ENCODE peak calls at places on chromosomes 13 and 19, in six cellular contexts. M is A673, L is cardiac muscle cell, N is fibroblast of pulmonary artery, B is AG04450, X is testis. Y is an unnamed sample.

GRCh38 chr19:48415869-48416268 is 22.4 kb downstream of the GRIN2D start:
- DNase-seq in M (no peak), L (no peak), N (no peak), B (no peak), X (no peak), Y (no peak)

GRCh38 chr19:35560677-35561076 is 2.8 kb downstream of the ATP4A start:
- DNase-seq in M (no peak), L (no peak), N (no peak), B (no peak), X (no peak), Y (no peak)

GRCh38 chr13:108686027-108686426 is 56.6 kb downstream of the MYO16 start:
- DNase-seq in M (no peak), L (no peak), N (no peak), B (no peak), X (no peak), Y (no peak)

GRCh38 chr13:22846551-22846950 is 334.2 kb upstream of the SGCG start:
- DNase-seq in M (no peak), L (no peak), N (no peak), B (no peak), X (no peak), Y (no peak)

GRCh38 chr19:3931041-3931440 is 1.8 kb upstream of the NMRK2 start:
- DNase-seq in M (no peak), L (no peak), N (no peak), B (no peak), X (no peak), Y (no peak)

GRCh38 chr13:72643339-72643989 is 84.0 kb downstream of the MZT1 start:
- DNase-seq in M (peak), L (peak), N (peak), B (peak), X (peak), Y (peak)

GRCh38 chr13:112057736-112058518 is 9.0 kb upstream of the SOX1 start:
- DNase-seq in M (peak), L (no peak), N (no peak), B (no peak), X (no peak), Y (no peak)

GRCh38 chr19:16542894-16543498 is 759 bp upstream of the CHERP start:
- DNase-seq in M (no peak), L (no peak), N (peak), B (no peak), X (no peak), Y (peak)

GRCh38 chr13:20465218-20465879 is 60.3 kb downstream of the CRYL1 start:
- DNase-seq in M (peak), L (no peak), N (peak), B (no peak), X (no peak), Y (no peak)

GRCh38 chr19:32351807-32352630 is 6.6 kb downstream of the ZNF507 start:
- DNase-seq in M (no peak), L (no peak), N (no peak), B (no peak), X (no peak), Y (peak)

GRCh38 chr19:8307400-8307964 is 676 bp downstream of the CD320 start:
- DNase-seq in M (no peak), L (no peak), N (no peak), B (no peak), X (peak), Y (no peak)

GRCh38 chr13:57624565-57625435 is 6.7 kb upstream of the PCDH17 start:
- DNase-seq in M (peak), L (peak), N (peak), B (no peak), X (peak), Y (peak)

GRCh38 chr19:10095948-10096614 is 6.4 kb downstream of the ANGPTL6 start:
- DNase-seq in M (peak), L (peak), N (peak), B (peak), X (peak), Y (peak)
- TF ChIP-seq CTCF in M (no peak), L (no peak), N (no peak), B (no peak), X (peak), Y (no peak)

GRCh38 chr13:110524484-110525254 is 36.9 kb downstream of the RAB20 start:
- DNase-seq in M (no peak), L (no peak), N (no peak), B (no peak), X (peak), Y (peak)
- H3K4me3 ChIP-seq in M (no peak), L (no peak), N (no peak), B (no peak), X (no peak), Y (no peak)

GRCh38 chr19:49489601-49490167 is 2.3 kb downstream of the RPL13A start:
- DNase-seq in M (no peak), L (no peak), N (no peak), B (no peak), X (no peak), Y (no peak)
- TF ChIP-seq CTCF in M (peak), L (no peak), N (no peak), B (no peak), X (peak), Y (no peak)

GRCh38 chr13:110376120-110376519 is 69.0 kb downstream of the COL4A2 start:
- DNase-seq in M (no peak), L (peak), N (no peak), B (no peak), X (peak), Y (peak)

GRCh38 chr13:110379905-110380341 is 72.8 kb downstream of the COL4A2 start:
- DNase-seq in M (peak), L (peak), N (no peak), B (no peak), X (no peak), Y (peak)

GRCh38 chr13:110374644-110375370 is 67.7 kb downstream of the COL4A2 start:
- DNase-seq in M (no peak), L (no peak), N (no peak), B (no peak), X (no peak), Y (no peak)

GRCh38 chr13:110379358-110379757 is 72.3 kb downstream of the COL4A2 start:
- DNase-seq in M (no peak), L (no peak), N (no peak), B (no peak), X (no peak), Y (no peak)

DNA sequence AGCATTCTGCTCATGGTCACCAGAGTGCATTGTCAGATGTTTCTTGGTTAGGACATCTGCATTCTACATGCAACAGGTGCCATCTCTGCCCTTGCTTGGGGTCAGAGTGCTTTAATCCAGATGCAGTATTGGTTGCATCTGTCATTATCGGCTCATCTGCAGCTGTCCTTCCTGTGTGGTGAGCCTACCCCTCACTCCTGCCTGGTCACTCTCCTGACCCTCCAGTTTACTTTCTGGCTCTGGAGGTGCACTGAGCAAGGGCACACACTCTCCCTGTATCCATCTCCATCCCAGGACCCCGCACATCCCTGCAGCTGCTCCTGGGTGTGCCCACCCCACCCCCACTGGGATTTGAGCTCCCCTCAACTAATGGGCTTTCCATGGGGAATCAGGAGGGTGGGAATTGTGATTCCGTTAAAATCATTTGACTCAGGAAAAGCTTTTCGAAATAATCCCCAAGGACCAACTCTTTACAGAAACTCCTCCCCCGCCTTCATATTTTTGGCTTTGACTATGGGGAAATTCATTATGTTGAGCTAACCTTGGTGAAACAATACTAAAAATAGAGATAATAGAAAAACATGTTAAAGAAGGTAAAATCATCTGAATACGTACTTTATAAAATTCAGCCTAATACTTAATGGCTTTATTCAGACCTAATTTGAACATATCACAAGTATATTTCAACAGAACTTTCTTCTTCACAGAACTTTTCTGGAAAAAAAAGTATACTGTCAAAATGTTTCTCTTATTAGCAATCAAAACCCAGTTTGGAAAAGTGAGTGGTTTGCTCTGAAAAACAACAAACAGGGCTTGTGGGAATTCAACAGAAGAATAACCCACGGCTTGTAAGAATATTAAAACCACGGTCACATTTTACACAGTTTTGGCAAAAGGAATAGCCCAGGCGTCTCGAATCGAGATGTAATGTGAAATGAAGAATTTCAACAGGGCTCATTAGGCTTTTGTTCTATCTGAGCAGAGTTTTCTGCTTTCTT is 70.4 kb downstream of the COL4A2 start:
- DNase-seq in M (no peak), L (no peak), N (no peak), B (no peak), X (no peak), Y (no peak)
- H3K4me3 ChIP-seq in M (no peak), L (no peak), N (no peak), B (no peak), X (no peak), Y (no peak)

GRCh38 chr13:80556291-80556690 is 215.4 kb upstream of the SPRY2 start:
- DNase-seq in M (no peak), L (no peak), N (peak), B (no peak), X (no peak), Y (no peak)
- TF ChIP-seq CTCF in M (no peak), L (no peak), N (no peak), B (no peak), X (no peak), Y (no peak)

GRCh38 chr19:40756502-40757110 is 5.6 kb downstream of the SNRPA start:
- DNase-seq in M (no peak), L (no peak), N (no peak), B (no peak), X (no peak), Y (no peak)
- H3K4me3 ChIP-seq in M (no peak), L (no peak), N (no peak), B (no peak), X (no peak), Y (no peak)

GRCh38 chr13:45464687-45465453 is at the start of gene COG3:
- DNase-seq in M (peak), L (peak), N (peak), B (peak), X (peak), Y (peak)
- TF ChIP-seq CTCF in M (peak), L (peak), N (no peak), B (peak), X (no peak), Y (peak)

GRCh38 chr13:32253911-32254399 is 61.2 kb downstream of the ZAR1L start:
- DNase-seq in M (no peak), L (no peak), N (no peak), B (no peak), X (no peak), Y (no peak)
- H3K4me3 ChIP-seq in M (no peak), L (no peak), N (no peak), B (no peak), X (peak), Y (no peak)

Y was measured in fibroblast of villous mesenchyme.